ENCODE peak calls at places on chromosome 17, in five cellular contexts. H, A, Q, R and C are unnamed samples.

GRCh38 chr17:69637399-69638165 is 223.1 kb downstream of the MAP2K6 start:
- DNase-seq in H (no peak), A (peak; percentile 19), Q (peak; percentile 71), R (no peak), C (peak; percentile 76)

GRCh38 chr17:56982312-56982711 is 4.4 kb downstream of the SCPEP1 start:
- DNase-seq in H (no peak), A (no peak), Q (no peak), R (peak; percentile 71), C (no peak)

GRCh38 chr17:1779571-1780074 is 17.8 kb downstream of the SERPINF1 start:
- DNase-seq in H (no peak), A (peak; percentile 98), Q (peak; percentile 99), R (peak; percentile 88), C (peak; percentile 91)

GRCh38 chr17:20156196-20157077 is 147.3 kb downstream of the SPECC1 start:
- DNase-seq in H (no peak), A (peak; percentile 26), Q (peak; percentile 7), R (peak; percentile 84), C (no peak)

GRCh38 chr17:22123536-22124281 is 431.4 kb downstream of the KCNJ18 start:
- DNase-seq in H (no peak), A (no peak), Q (no peak), R (no peak), C (no peak)

GRCh38 chr17:7060165-7060890 is 16.4 kb upstream of the SLC16A11 start:
- DNase-seq in H (no peak), A (peak; percentile 55), Q (peak; percentile 87), R (peak; percentile 90), C (peak; percentile 51)

GRCh38 chr17:68383443-68384321 is 73.6 kb downstream of the WIPI1 start:
- DNase-seq in H (no peak), A (peak; percentile 94), Q (peak; percentile 92), R (no peak), C (peak; percentile 25)

GRCh38 chr17:38421871-38422819 is 6.1 kb upstream of the ARHGAP23 start:
- DNase-seq in H (no peak), A (no peak), Q (no peak), R (no peak), C (no peak)

GRCh38 chr17:39573447-39574298 is 34.0 kb downstream of the NEUROD2 start:
- DNase-seq in H (peak; percentile 87), A (peak; percentile 76), Q (peak; percentile 60), R (peak; percentile 72), C (peak; percentile 32)

GRCh38 chr17:1733759-1734158 is 8.9 kb upstream of the SERPINF2 start:
- DNase-seq in H (no peak), A (no peak), Q (no peak), R (no peak), C (no peak)

GRCh38 chr17:50686494-50687199 is 21.1 kb downstream of the ANKRD40 start:
- DNase-seq in H (no peak), A (peak; percentile 81), Q (peak; percentile 80), R (peak; percentile 78), C (peak; percentile 77)

GRCh38 chr17:59311051-59311468 is 20.4 kb upstream of the YPEL2 start:
- DNase-seq in H (no peak), A (peak; percentile 69), Q (peak; percentile 60), R (peak; percentile 57), C (peak; percentile 48)

GRCh38 chr17:2067048-2067452 is 12.1 kb downstream of the HIC1 start:
- DNase-seq in H (no peak), A (peak; percentile 22), Q (no peak), R (no peak), C (no peak)

GRCh38 chr17:352421-353212 is at the start of gene RPH3AL:
- DNase-seq in H (no peak), A (peak; percentile 64), Q (no peak), R (no peak), C (no peak)

GRCh38 chr17:66673668-66674276 is 161.1 kb upstream of the CACNG5 start:
- DNase-seq in H (no peak), A (peak; percentile 75), Q (peak; percentile 69), R (peak; percentile 54), C (peak; percentile 76)

GRCh38 chr17:58109197-58109596 is 26.0 kb downstream of the DYNLL2 start:
- DNase-seq in H (no peak), A (no peak), Q (no peak), R (no peak), C (no peak)

GRCh38 chr17:50209472-50210248 is 8.2 kb upstream of the COL1A1 start:
- DNase-seq in H (peak; percentile 93), A (peak; percentile 100), Q (peak; percentile 100), R (no peak), C (peak; percentile 99)

GRCh38 chr17:50056217-50056960 is 479 bp downstream of the ITGA3 start:
- DNase-seq in H (peak; percentile 74), A (peak; percentile 66), Q (peak; percentile 56), R (no peak), C (peak; percentile 62)

GRCh38 chr17:17073627-17074521 is 31.6 kb downstream of the MPRIP start:
- DNase-seq in H (peak; percentile 52), A (no peak), Q (peak; percentile 56), R (no peak), C (no peak)

GRCh38 chr17:36525113-36525512 is 9.6 kb downstream of the MYO19 start:
- DNase-seq in H (no peak), A (no peak), Q (peak; percentile 86), R (no peak), C (no peak)

GRCh38 chr17:10380631-10381408 is 8.0 kb upstream of the MYH13 start:
- DNase-seq in H (no peak), A (peak; percentile 64), Q (peak; percentile 85), R (no peak), C (no peak)

GRCh38 chr17:32020943-32021617 is 13.9 kb downstream of the LRRC37B start:
- DNase-seq in H (no peak), A (no peak), Q (no peak), R (no peak), C (peak; percentile 15)

GRCh38 chr17:1931759-1932579 is 93.2 kb downstream of the RTN4RL1 start:
- DNase-seq in H (peak; percentile 74), A (no peak), Q (peak; percentile 23), R (peak; percentile 34), C (no peak)

GRCh38 chr17:76716146-76716833 is 5.5 kb upstream of the MXRA7 start:
- DNase-seq in H (no peak), A (peak; percentile 99), Q (peak; percentile 100), R (no peak), C (peak; percentile 99)

GRCh38 chr17:67095803-67096202 is 51.4 kb downstream of the CACNG1 start:
- DNase-seq in H (no peak), A (peak; percentile 31), Q (peak; percentile 84), R (no peak), C (peak; percentile 7)

GRCh38 chr17:48483471-48484131 is 47.2 kb downstream of the HOXB1 start:
- DNase-seq in H (no peak), A (peak; percentile 83), Q (peak; percentile 99), R (peak; percentile 75), C (peak; percentile 96)

GRCh38 chr17:56949595-56949994 is 11.3 kb downstream of the COIL start:
- DNase-seq in H (no peak), A (no peak), Q (no peak), R (no peak), C (no peak)

GRCh38 chr17:1591474-1592090 is 29.0 kb upstream of the PITPNA start:
- DNase-seq in H (no peak), A (no peak), Q (no peak), R (no peak), C (no peak)

GRCh38 chr17:19433240-19433639 is 22.2 kb downstream of the RNF112 start:
- DNase-seq in H (no peak), A (no peak), Q (no peak), R (no peak), C (no peak)

GRCh38 chr17:49260011-49260921 is 29.7 kb upstream of the PHOSPHO1 start:
- DNase-seq in H (peak; percentile 87), A (peak; percentile 81), Q (peak; percentile 92), R (peak; percentile 59), C (peak; percentile 72)

GRCh38 chr17:17780941-17781590 is 55.7 kb downstream of the SREBF1 start:
- DNase-seq in H (no peak), A (peak; percentile 83), Q (peak; percentile 49), R (no peak), C (no peak)

GRCh38 chr17:27609606-27610303 is 21.2 kb upstream of the LGALS9 start:
- DNase-seq in H (peak; percentile 63), A (peak; percentile 58), Q (peak; percentile 48), R (peak; percentile 34), C (peak; percentile 53)
- TF ChIP-seq CTCF in H (peak; percentile 65), A (peak; percentile 56), Q (peak; percentile 62), R (peak; percentile 24), C (peak; percentile 83)

GRCh38 chr17:82876602-82877391 is 37.0 kb upstream of the ZNF750 start:
- DNase-seq in H (no peak), A (peak; percentile 79), Q (peak; percentile 87), R (peak; percentile 80), C (peak; percentile 71)
- TF ChIP-seq CTCF in H (peak; percentile 55), A (peak; percentile 58), Q (peak; percentile 64), R (peak; percentile 43), C (peak; percentile 68)

DNA sequence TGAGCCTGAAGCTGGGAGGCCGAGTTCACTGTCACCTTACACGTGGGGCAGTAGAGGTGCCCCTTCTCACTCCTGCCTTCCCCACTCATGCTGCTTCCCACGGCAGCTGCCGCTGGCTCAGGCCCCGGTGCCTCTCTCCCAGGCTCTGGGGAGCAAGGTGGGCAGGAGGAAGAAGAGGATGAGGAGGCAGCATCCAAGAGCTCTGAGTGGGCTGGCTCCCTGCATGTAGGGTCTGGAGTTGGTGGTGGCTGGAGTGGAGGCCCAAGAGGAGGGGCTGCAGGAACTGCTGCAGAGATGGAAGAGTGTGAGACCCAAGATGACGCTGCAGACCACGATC is 8.9 kb downstream of the NKIRAS2 start:
- DNase-seq in H (no peak), A (no peak), Q (no peak), R (no peak), C (no peak)
- TF ChIP-seq CTCF in H (no peak), A (no peak), Q (no peak), R (no peak), C (peak; percentile 4)

GRCh38 chr17:65554568-65555223 is 6.8 kb downstream of the AXIN2 start:
- DNase-seq in H (peak; percentile 65), A (no peak), Q (peak; percentile 38), R (no peak), C (no peak)
- TF ChIP-seq CTCF in H (no peak), A (peak; percentile 3), Q (peak; percentile 18), R (no peak), C (no peak)

GRCh38 chr17:81050645-81051625 is 16.0 kb downstream of the BAIAP2 start:
- DNase-seq in H (no peak), A (no peak), Q (no peak), R (no peak), C (no peak)
- TF ChIP-seq CTCF in H (no peak), A (no peak), Q (no peak), R (no peak), C (no peak)

GRCh38 chr17:28333083-28333746 is 2.1 kb downstream of the IFT20 start:
- DNase-seq in H (no peak), A (no peak), Q (no peak), R (no peak), C (no peak)
- TF ChIP-seq CTCF in H (no peak), A (no peak), Q (no peak), R (no peak), C (no peak)